ENCODE peak calls at places on chromosomes 2 and 18, in six cellular contexts. H is A549, S is K562, V is HepG2, L is GM12878, F is endothelial cell of umbilical vein. R is an unnamed sample.

GRCh38 chr2:218854860-218855259 is 4.7 kb upstream of the WNT6 start:
- DNase-seq in S (no peak), L (no peak), H (no peak), F (no peak), V (no peak), R (no peak)

GRCh38 chr2:109129921-109130725 is 1.1 kb downstream of the SH3RF3 start:
- DNase-seq in S (no peak), H (no peak), L (no peak), V (no peak), F (peak; percentile 47), R (peak; percentile 67)

GRCh38 chr2:112814278-112814677 is 22.3 kb downstream of the IL1B start:
- DNase-seq in L (no peak), S (no peak), H (no peak), F (no peak), V (peak; percentile 34), R (no peak)

GRCh38 chr2:65722028-65722427 is 289.6 kb upstream of the SPRED2 start:
- DNase-seq in V (no peak), H (peak; percentile 21), F (no peak), L (no peak), S (peak; percentile 62), R (peak; percentile 10)

GRCh38 chr2:132438650-132439030 is 22.0 kb downstream of the GPR39 start:
- DNase-seq in S (no peak), L (no peak), V (no peak), F (peak; percentile 71), H (peak; percentile 91), R (peak; percentile 11)

GRCh38 chr2:169452080-169452479 is 27.2 kb upstream of the BBS5 start:
- DNase-seq in H (peak; percentile 64), S (peak; percentile 78), F (peak; percentile 39), L (no peak), V (peak; percentile 61), R (peak; percentile 67)

GRCh38 chr2:158998486-158999248 is 30.2 kb downstream of the TANC1 start:
- DNase-seq in S (no peak), V (peak; percentile 86), F (peak; percentile 86), H (no peak), L (no peak), R (no peak)

GRCh38 chr18:79963658-79964329 is 649 bp upstream of the HSBP1L1 start:
- DNase-seq in V (no peak), H (no peak), L (no peak), S (no peak), F (no peak), R (no peak)

GRCh38 chr2:239600650-239601049 is 199.8 kb upstream of the HDAC4 start:
- DNase-seq in H (no peak), F (no peak), V (no peak), S (no peak), L (no peak), R (no peak)

GRCh38 chr18:70496749-70497294 is 208.0 kb downstream of the SOCS6 start:
- DNase-seq in S (no peak), F (no peak), V (no peak), L (no peak), H (no peak), R (no peak)

GRCh38 chr2:177673602-177674595 is 281.3 kb downstream of the AGPS start:
- DNase-seq in S (peak; percentile 43), L (no peak), F (no peak), H (peak; percentile 6), V (peak; percentile 13), R (peak; percentile 28)

GRCh38 chr2:69013123-69013836 is at the start of gene ANTXR1:
- DNase-seq in V (peak; percentile 45), F (peak; percentile 13), H (peak; percentile 82), S (peak; percentile 36), L (no peak), R (peak; percentile 57)

GRCh38 chr2:172472441-172473051 is 45.2 kb downstream of the ITGA6 start:
- DNase-seq in V (no peak), F (no peak), H (no peak), S (no peak), L (no peak), R (no peak)

GRCh38 chr2:105761931-105762515 is 17.3 kb downstream of the NCK2 start:
- DNase-seq in H (no peak), L (no peak), V (no peak), S (no peak), F (no peak), R (no peak)

GRCh38 chr2:64592994-64593655 is 60.6 kb downstream of the SERTAD2 start:
- DNase-seq in F (no peak), S (no peak), H (no peak), V (no peak), L (no peak), R (no peak)

GRCh38 chr2:231138699-231139098 is 13.9 kb upstream of the HTR2B start:
- DNase-seq in V (no peak), F (no peak), L (no peak), S (no peak), H (no peak), R (no peak)

GRCh38 chr2:228181098-228182019 is at the start of gene SPHKAP:
- DNase-seq in H (peak; percentile 16), F (no peak), S (no peak), L (no peak), V (no peak), R (no peak)
- H3K4me3 ChIP-seq in H (peak within 1 kb of the TSS; percentile 33), F (no peak within 1 kb of the TSS), S (no peak within 1 kb of the TSS), L (no peak within 1 kb of the TSS), V (no peak within 1 kb of the TSS), R (no peak within 1 kb of the TSS)

GRCh38 chr18:12858961-12859360 is 25.1 kb downstream of the PTPN2 start:
- DNase-seq in H (no peak), V (no peak), L (no peak), F (peak; percentile 36), S (no peak), R (no peak)

GRCh38 chr18:12857991-12858544 is 26.0 kb downstream of the PTPN2 start:
- DNase-seq in S (no peak), H (no peak), L (no peak), F (no peak), V (no peak), R (no peak)

GRCh38 chr18:12855886-12856285 is 28.2 kb downstream of the PTPN2 start:
- DNase-seq in L (no peak), H (no peak), S (no peak), F (no peak), V (no peak), R (no peak)

GRCh38 chr18:12860530-12860929 is 23.5 kb downstream of the PTPN2 start:
- DNase-seq in S (no peak), L (no peak), H (no peak), F (no peak), V (no peak), R (no peak)

DNA sequence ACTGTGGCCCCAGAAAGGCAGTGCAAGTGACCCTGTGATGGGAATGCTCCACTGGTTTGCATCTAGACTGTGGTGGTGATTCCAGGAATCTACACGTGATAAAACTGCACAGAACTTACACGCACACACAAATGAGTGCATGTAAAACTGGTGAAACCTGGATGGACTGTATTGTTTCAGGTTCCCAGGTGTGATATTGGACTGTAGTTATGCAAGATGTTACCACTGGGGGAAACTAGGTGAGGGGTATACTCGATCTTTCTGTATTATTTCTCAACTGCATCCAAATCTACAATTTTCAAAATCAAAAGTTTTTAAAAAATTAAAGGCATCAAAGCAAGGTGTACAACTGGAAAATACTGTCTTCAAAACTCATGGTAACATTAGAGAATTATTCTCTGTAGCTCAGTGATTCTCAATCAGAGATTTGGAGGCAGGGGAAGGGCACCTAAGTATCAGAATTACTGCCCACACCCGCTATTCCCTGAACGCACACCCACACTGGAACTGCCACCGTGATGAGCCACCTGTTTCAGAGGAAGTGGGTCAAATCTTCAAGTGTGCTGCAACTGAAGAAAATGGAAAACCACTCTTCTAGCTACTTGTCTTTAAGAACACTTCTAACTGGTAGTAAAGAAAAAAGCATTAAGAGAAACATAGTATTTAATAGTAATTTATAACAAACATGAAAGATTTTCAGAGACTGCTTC is 26.7 kb downstream of the PTPN2 start:
- DNase-seq in H (no peak), F (no peak), V (no peak), S (no peak), L (no peak), R (no peak)
- TF ChIP-seq POLR2A in H (no peak), F (no peak), V (no peak), S (no peak), L (no peak), R (no peak)

GRCh38 chr2:127807678-127808353 is 3.2 kb downstream of the WDR33 start:
- DNase-seq in H (no peak), L (no peak), F (no peak), V (no peak), S (no peak), R (no peak)
- TF ChIP-seq MYC in H (no peak), L (no peak), F (no peak), V (no peak), S (no peak), R (no peak)

GRCh38 chr2:48934807-48935206 is 179.3 kb upstream of the LHCGR start:
- DNase-seq in L (no peak), H (no peak), S (no peak), F (no peak), V (no peak), R (no peak)
- H3K4me3 ChIP-seq in L (no peak overlapping the region), H (no peak overlapping the region), S (no peak overlapping the region), F (no peak overlapping the region), V (no peak overlapping the region), R (no peak overlapping the region)

GRCh38 chr18:13241893-13242175 is 23.3 kb downstream of the LDLRAD4 start:
- DNase-seq in F (no peak), V (no peak), S (no peak), H (no peak), L (no peak), R (no peak)

GRCh38 chr18:13242797-13243196 is 24.2 kb downstream of the LDLRAD4 start:
- DNase-seq in L (no peak), H (no peak), V (no peak), S (no peak), F (no peak), R (no peak)

GRCh38 chr18:13240060-13240725 is 21.6 kb downstream of the LDLRAD4 start:
- DNase-seq in L (no peak), S (no peak), F (no peak), V (no peak), H (no peak), R (no peak)

GRCh38 chr18:13239557-13239956 is 21.0 kb downstream of the LDLRAD4 start:
- DNase-seq in L (no peak), H (no peak), V (no peak), S (no peak), F (no peak), R (no peak)

DNA sequence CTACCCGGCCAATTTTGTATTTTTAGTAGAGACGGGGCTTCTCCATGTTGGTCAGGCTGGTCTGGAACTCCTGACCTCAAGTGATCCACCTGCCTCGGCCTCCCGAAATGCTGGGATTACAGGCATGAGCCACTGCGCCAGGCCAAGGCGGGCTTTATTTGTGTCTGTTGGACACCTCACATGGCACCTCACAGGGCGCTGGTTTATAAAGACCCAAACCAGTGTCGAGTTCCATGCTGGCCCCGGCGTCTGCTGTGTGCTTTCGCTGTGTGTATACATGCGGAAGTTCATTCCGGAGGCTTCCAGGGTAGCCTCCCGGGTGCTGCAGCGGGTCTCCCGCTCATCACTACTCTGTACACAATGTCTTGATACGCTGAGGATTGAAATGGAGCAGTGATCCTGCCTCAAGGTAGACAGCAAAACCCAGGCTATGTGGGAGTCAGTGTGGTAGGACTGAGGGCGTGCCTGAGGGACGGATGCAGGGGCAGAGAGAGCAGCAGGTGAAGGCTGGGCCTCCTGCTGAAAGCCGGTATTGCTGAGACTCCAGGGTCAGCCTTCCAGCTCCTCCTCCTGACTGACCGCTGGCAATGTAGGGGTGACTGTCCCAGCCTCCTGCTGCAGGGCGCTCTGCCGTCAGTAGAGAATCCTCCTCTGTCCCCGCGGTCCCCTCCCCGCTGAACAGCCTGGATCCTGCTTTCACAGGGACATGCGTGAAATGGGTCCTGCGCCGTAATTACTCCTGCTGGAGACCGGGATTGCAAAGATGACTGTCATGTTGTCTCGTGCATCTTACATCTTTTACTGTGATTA is 22.7 kb downstream of the LDLRAD4 start:
- DNase-seq in H (no peak), S (no peak), L (no peak), V (no peak), F (no peak), R (no peak)
- TF ChIP-seq POLR2A in H (no peak), S (no peak), L (no peak), V (no peak), F (no peak), R (no peak)